ENCODE peak calls at places on chromosomes 5 and 9, in four cellular contexts. One of them, this sample, is unnamed.

GRCh38 chr5:139878093-139878492 is 82.5 kb downstream of the PSD2 start:
- DNase-seq in HCT116: peak; percentile 16
- DNase-seq in GM12878: no peak
- DNase-seq in H1: no peak
- DNase-seq in this sample: peak; percentile 49

GRCh38 chr5:179265529-179266290 is 79.6 kb downstream of the ADAMTS2 start:
- DNase-seq in H1: no peak
- DNase-seq in GM12878: no peak
- DNase-seq in HCT116: no peak
- DNase-seq in this sample: no peak

GRCh38 chr9:99425124-99425523 is 203.0 kb downstream of the SEC61B start:
- DNase-seq in GM12878: no peak
- DNase-seq in H1: no peak
- DNase-seq in HCT116: no peak
- DNase-seq in this sample: no peak

GRCh38 chr9:134048582-134048968 is 19.3 kb downstream of the BRD3 start:
- DNase-seq in GM12878: no peak
- DNase-seq in H1: no peak
- DNase-seq in HCT116: no peak
- DNase-seq in this sample: no peak

GRCh38 chr5:88675758-88676636 is 207.0 kb downstream of the MEF2C start:
- DNase-seq in H1: no peak
- DNase-seq in GM12878: no peak
- DNase-seq in HCT116: peak; percentile 34
- DNase-seq in this sample: peak; percentile 41

GRCh38 chr5:65262094-65262493 is 219.6 kb downstream of the ADAMTS6 start:
- DNase-seq in HCT116: no peak
- DNase-seq in GM12878: no peak
- DNase-seq in H1: no peak
- DNase-seq in this sample: peak; percentile 6

GRCh38 chr5:74316064-74316586 is 324.4 kb downstream of the ENC1 start:
- DNase-seq in GM12878: peak; percentile 53
- DNase-seq in HCT116: no peak
- DNase-seq in H1: peak; percentile 17
- DNase-seq in this sample: no peak

GRCh38 chr5:178240341-178240741 is 7.7 kb upstream of the PHYKPL start:
- DNase-seq in GM12878: no peak
- DNase-seq in H1: no peak
- DNase-seq in HCT116: no peak
- DNase-seq in this sample: no peak

GRCh38 chr5:95237324-95237723 is 47.6 kb downstream of the MCTP1 start:
- DNase-seq in H1: no peak
- DNase-seq in GM12878: no peak
- DNase-seq in HCT116: no peak
- DNase-seq in this sample: no peak

GRCh38 chr5:136132557-136133415 is at the start of gene SMAD5:
- DNase-seq in H1: peak; percentile 88
- DNase-seq in GM12878: peak; percentile 65
- DNase-seq in HCT116: peak; percentile 86
- DNase-seq in this sample: peak; percentile 99

GRCh38 chr5:180467028-180467427 is 27.2 kb upstream of the CNOT6 start:
- DNase-seq in GM12878: no peak
- DNase-seq in H1: no peak
- DNase-seq in HCT116: no peak
- DNase-seq in this sample: no peak

GRCh38 chr5:84014966-84015365 is 294.3 kb upstream of the HAPLN1 start:
- DNase-seq in H1: no peak
- DNase-seq in GM12878: no peak
- DNase-seq in HCT116: no peak
- DNase-seq in this sample: no peak

GRCh38 chr9:125745682-125746016 is 1.5 kb upstream of the PBX3 start:
- DNase-seq in GM12878: no peak
- DNase-seq in H1: no peak
- DNase-seq in HCT116: no peak
- DNase-seq in this sample: peak; percentile 11

GRCh38 chr5:5891350-5891749 is 468.9 kb downstream of the ICE1 start:
- DNase-seq in H1: no peak
- DNase-seq in GM12878: no peak
- DNase-seq in HCT116: no peak
- DNase-seq in this sample: peak; percentile 10

GRCh38 chr9:86187121-86187520 is 72.3 kb downstream of the C9orf153 start:
- DNase-seq in HCT116: no peak
- DNase-seq in GM12878: no peak
- DNase-seq in H1: no peak
- DNase-seq in this sample: no peak

GRCh38 chr5:160165137-160166068 is 46.2 kb upstream of the PWWP2A start:
- DNase-seq in HCT116: peak; percentile 95
- DNase-seq in H1: no peak
- DNase-seq in GM12878: no peak
- DNase-seq in this sample: peak; percentile 10

GRCh38 chr5:172413601-172414000 is 40.7 kb downstream of the SH3PXD2B start:
- DNase-seq in H1: no peak
- DNase-seq in HCT116: no peak
- DNase-seq in GM12878: no peak
- DNase-seq in this sample: no peak

GRCh38 chr5:172411423-172412111 is 42.8 kb downstream of the SH3PXD2B start:
- DNase-seq in H1: no peak
- DNase-seq in GM12878: no peak
- DNase-seq in HCT116: no peak
- DNase-seq in this sample: no peak

GRCh38 chr5:172410839-172411238 is 43.5 kb downstream of the SH3PXD2B start:
- DNase-seq in H1: no peak
- DNase-seq in GM12878: no peak
- DNase-seq in HCT116: no peak
- DNase-seq in this sample: no peak

GRCh38 chr5:172414618-172415599 is 39.4 kb downstream of the SH3PXD2B start:
- DNase-seq in H1: no peak
- DNase-seq in HCT116: no peak
- DNase-seq in GM12878: no peak
- DNase-seq in this sample: no peak

DNA sequence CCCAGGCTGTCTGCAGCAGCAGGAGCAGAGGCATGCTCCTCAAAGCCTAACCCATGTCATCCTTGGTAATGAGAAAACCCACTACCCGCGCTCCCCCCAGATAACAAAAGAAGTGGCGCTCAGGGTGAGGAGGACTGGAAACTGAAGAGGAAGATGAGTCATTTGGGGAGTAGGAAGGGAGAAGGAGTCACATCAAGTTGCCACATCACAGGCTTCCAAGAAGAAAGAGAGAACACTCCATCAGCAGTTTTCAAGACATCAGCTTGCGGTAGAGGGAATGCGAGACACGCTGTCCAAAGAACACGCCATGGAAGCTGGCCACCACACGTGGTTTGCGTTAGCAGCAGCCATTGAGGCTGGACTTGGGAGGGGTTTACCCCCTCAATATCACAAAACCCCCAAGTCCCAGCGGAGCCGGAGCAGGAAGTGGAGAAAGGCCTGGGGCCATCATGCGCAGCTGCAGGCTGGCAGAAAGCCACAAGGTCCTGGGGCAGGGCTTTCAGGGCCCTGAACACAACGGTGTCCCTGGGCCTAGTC is 41.5 kb downstream of the SH3PXD2B start:
- DNase-seq in HCT116: no peak
- DNase-seq in GM12878: peak; percentile 16
- DNase-seq in H1: no peak
- DNase-seq in this sample: no peak
- TF ChIP-seq EGR1 in HCT116: no peak
- TF ChIP-seq EGR1 in GM12878: no peak
- TF ChIP-seq EGR1 in H1: no peak
- TF ChIP-seq EGR1 in this sample: no peak

DNA sequence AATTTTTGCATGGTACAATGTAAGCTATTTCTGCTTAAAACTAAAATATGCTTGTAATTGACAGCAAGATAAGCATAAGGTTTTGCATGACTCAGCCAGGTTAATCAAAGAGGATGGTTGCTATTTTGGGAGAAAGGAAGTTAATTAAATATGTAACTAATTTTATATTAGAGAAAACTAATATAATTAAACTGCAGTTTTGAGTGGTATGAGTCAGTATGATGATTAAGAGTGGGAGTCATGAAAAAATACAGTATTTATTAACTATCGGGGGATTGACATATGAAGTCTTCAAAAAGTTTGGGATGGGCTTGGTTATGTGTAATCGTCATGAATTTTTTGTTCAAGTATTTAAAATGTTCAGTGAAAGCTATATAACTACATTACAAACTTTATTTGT is 54.0 kb upstream of the CDK20 start:
- DNase-seq in GM12878: no peak
- DNase-seq in HCT116: no peak
- DNase-seq in H1: no peak
- DNase-seq in this sample: no peak
- TF ChIP-seq EGR1 in GM12878: no peak
- TF ChIP-seq EGR1 in HCT116: no peak
- TF ChIP-seq EGR1 in H1: no peak
- TF ChIP-seq EGR1 in this sample: no peak

DNA sequence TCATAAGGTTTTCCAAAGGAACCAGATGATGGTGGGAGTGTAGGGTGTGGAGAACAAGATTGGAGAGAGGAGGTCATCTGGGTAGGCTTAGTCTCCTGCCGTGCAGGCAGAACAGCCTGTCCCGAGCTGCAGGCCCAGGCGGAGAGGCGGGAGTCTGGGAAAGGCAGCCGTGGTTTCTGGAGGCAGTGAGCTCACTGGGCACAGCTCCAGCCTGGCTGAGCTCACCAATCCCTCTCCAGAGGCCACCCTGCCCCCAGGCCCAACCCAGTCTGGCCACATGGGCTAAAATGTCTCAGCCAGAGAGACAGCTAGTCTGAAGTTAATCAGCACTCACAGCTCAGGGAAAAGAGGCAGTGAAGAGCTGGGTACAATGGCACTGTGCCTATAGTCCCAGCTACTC is 12.3 kb downstream of the P4HA2 start:
- DNase-seq in H1: no peak
- DNase-seq in HCT116: no peak
- DNase-seq in GM12878: no peak
- DNase-seq in this sample: no peak
- TF ChIP-seq EGR1 in H1: no peak
- TF ChIP-seq EGR1 in HCT116: no peak
- TF ChIP-seq EGR1 in GM12878: no peak
- TF ChIP-seq EGR1 in this sample: no peak

GRCh38 chr9:113590991-113591898 is 127.7 kb downstream of the RGS3 start:
- DNase-seq in GM12878: no peak
- DNase-seq in H1: peak; percentile 60
- DNase-seq in HCT116: no peak
- DNase-seq in this sample: peak; percentile 75
- TF ChIP-seq EGR1 in GM12878: no peak
- TF ChIP-seq EGR1 in H1: no peak
- TF ChIP-seq EGR1 in HCT116: no peak
- TF ChIP-seq EGR1 in this sample: no peak

This sample was measured in K562.